ENCODE peak calls at places on chromosomes 4 and X, in eight cellular contexts. L, V, K, U, Q, D, J and O are unnamed samples. For H3K4me1, the result is how much of the 10 kb centered on the place peaks cover.

GRCh38 chrX:30620125-30620524 is 33.1 kb upstream of the GK start:
- DNase-seq in L (no peak), V (no peak), K (no peak), U (no peak), Q (no peak), D (no peak), J (no peak), O (no peak)

GRCh38 chr4:167555338-167556022 is 321.2 kb upstream of the SPOCK3 start:
- DNase-seq in L (no peak), V (no peak), K (no peak), U (no peak), Q (no peak), D (no peak), J (no peak), O (no peak)

GRCh38 chr4:95505801-95506200 is 43.0 kb downstream of the UNC5C start:
- DNase-seq in L (no peak), V (no peak), K (no peak), U (no peak), Q (no peak), D (no peak), J (no peak), O (no peak)

GRCh38 chr4:169054879-169055278 is 44.8 kb upstream of the CBR4 start:
- DNase-seq in L (no peak), V (no peak), K (no peak), U (no peak), Q (no peak), D (no peak), J (no peak), O (no peak)

GRCh38 chr4:7161721-7162214 is 30.6 kb upstream of the SORCS2 start:
- DNase-seq in L (peak), V (peak), K (peak), U (no peak), Q (peak), D (peak), J (no peak), O (peak)

GRCh38 chr4:179569549-179569948 is 2127.3 kb upstream of the AGA start:
- DNase-seq in L (no peak), V (no peak), K (no peak), U (no peak), Q (no peak), D (no peak), J (no peak), O (no peak)

GRCh38 chrX:105874790-105875189 is 52.5 kb downstream of the NRK start:
- DNase-seq in L (no peak), V (no peak), K (no peak), U (no peak), Q (no peak), D (no peak), J (no peak), O (no peak)

GRCh38 chr4:5678977-5679376 is 29.4 kb downstream of the EVC2 start:
- DNase-seq in L (no peak), V (no peak), K (no peak), U (no peak), Q (no peak), D (no peak), J (no peak), O (no peak)

GRCh38 chrX:112691361-112691760 is 11.6 kb upstream of the LHFPL1 start:
- DNase-seq in L (no peak), V (no peak), K (no peak), U (no peak), Q (no peak), D (no peak), J (no peak), O (no peak)

GRCh38 chr4:166165829-166166420 is 292.9 kb downstream of the TLL1 start:
- DNase-seq in L (no peak), V (peak), K (no peak), U (no peak), Q (no peak), D (no peak), J (no peak), O (no peak)

GRCh38 chrX:4547218-4547836 is 833.9 kb upstream of the PRKX start:
- DNase-seq in L (peak), V (peak), K (peak), U (peak), Q (no peak), D (peak), J (no peak), O (no peak)

GRCh38 chr4:102778720-102779119 is 18.0 kb upstream of the MANBA start:
- DNase-seq in L (peak), V (peak), K (peak), U (no peak), Q (no peak), D (no peak), J (no peak), O (no peak)

GRCh38 chrX:110733166-110733565 is 62.5 kb downstream of the CHRDL1 start:
- DNase-seq in L (no peak), V (no peak), K (no peak), U (no peak), Q (no peak), D (no peak), J (no peak), O (no peak)

GRCh38 chrX:150983526-150984163 is 510 bp downstream of the HMGB3 start:
- DNase-seq in L (no peak), V (no peak), K (no peak), U (no peak), Q (no peak), D (no peak), J (no peak), O (no peak)

GRCh38 chrX:4754878-4755604 is 1041.6 kb upstream of the PRKX start:
- DNase-seq in L (no peak), V (no peak), K (no peak), U (no peak), Q (no peak), D (no peak), J (no peak), O (no peak)

GRCh38 chrX:133794151-133794550 is 191.2 kb downstream of the GPC3 start:
- DNase-seq in L (no peak), V (no peak), K (no peak), U (no peak), Q (no peak), D (no peak), J (no peak), O (no peak)

GRCh38 chr4:82043081-82043808 is 330.5 kb downstream of the HNRNPD start:
- DNase-seq in L (peak), V (peak), K (peak), U (no peak), Q (peak), D (peak), J (no peak), O (no peak)

GRCh38 chr4:56622176-56622575 is 58.9 kb downstream of the HOPX start:
- DNase-seq in L (no peak), V (no peak), K (no peak), U (no peak), Q (no peak), D (no peak), J (no peak), O (no peak)

GRCh38 chr4:15295421-15296162 is 132.2 kb upstream of the C1QTNF7 start:
- DNase-seq in L (no peak), V (no peak), K (no peak), U (no peak), Q (no peak), D (no peak), J (no peak), O (no peak)

GRCh38 chrX:15098505-15098904 is 171.4 kb downstream of the ASB9 start:
- DNase-seq in L (no peak), V (no peak), K (no peak), U (no peak), Q (no peak), D (no peak), J (no peak), O (no peak)

GRCh38 chr4:188841523-188841922 is 702.3 kb downstream of the TRIML1 start:
- DNase-seq in L (no peak), V (no peak), K (no peak), U (no peak), Q (no peak), D (no peak), J (no peak), O (no peak)

GRCh38 chr4:159608434-159608833 is 505.6 kb downstream of the RAPGEF2 start:
- DNase-seq in L (no peak), V (no peak), K (no peak), U (no peak), Q (no peak), D (no peak), J (no peak), O (no peak)

GRCh38 chrX:70455366-70456202 is 10.9 kb downstream of the DLG3 start:
- DNase-seq in L (no peak), V (no peak), K (peak), U (no peak), Q (no peak), D (peak), J (no peak), O (no peak)

GRCh38 chrX:72181178-72182125 is at the start of gene PIN4:
- DNase-seq in L (peak), V (peak), K (peak), U (peak), Q (peak), D (peak), J (peak), O (peak)

GRCh38 chrX:23752740-23753435 is 9.8 kb upstream of the ACOT9 start:
- DNase-seq in L (no peak), V (no peak), K (no peak), U (no peak), Q (no peak), D (no peak), J (no peak), O (no peak)

GRCh38 chr4:183987987-183988392 is 82.9 kb downstream of the STOX2 start:
- DNase-seq in L (peak), V (peak), K (peak), U (peak), Q (no peak), D (peak), J (peak), O (peak)

GRCh38 chrX:110004210-110004609 is 1.3 kb downstream of the TMEM164 start:
- DNase-seq in L (peak), V (peak), K (peak), U (peak), Q (peak), D (peak), J (peak), O (no peak)

GRCh38 chr4:120760047-120760446 is 162.5 kb downstream of the PRDM5 start:
- DNase-seq in L (no peak), V (no peak), K (no peak), U (no peak), Q (no peak), D (no peak), J (no peak), O (no peak)

GRCh38 chrX:103919336-103919682 is 43.1 kb upstream of the TMSB15B start:
- DNase-seq in L (no peak), V (no peak), K (peak), U (no peak), Q (no peak), D (no peak), J (no peak), O (no peak)

GRCh38 chrX:11397680-11398079 is 104.5 kb downstream of the AMELX start:
- DNase-seq in L (no peak), V (no peak), K (no peak), U (no peak), Q (no peak), D (no peak), J (no peak), O (no peak)

DNA sequence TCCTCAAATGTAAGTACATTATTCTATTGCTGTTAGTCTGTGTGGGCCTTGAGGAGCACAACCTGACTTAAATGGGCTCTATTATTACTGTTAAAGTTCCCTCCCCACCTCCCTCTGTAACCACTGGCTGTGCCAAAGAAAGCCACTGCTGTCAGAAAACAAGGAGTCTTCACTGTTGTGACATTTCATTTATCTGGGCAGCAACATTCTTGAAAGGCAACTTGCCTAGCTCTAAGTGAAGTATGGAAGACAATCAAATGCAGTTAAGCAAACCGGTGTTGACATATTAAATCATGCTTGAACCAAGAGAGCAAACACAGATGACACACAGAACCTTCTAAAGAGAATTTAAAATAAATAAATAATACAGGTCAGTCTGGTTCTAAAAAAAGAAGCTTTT is 81.0 kb downstream of the EPHA5 start:
- DNase-seq in L (no peak), V (no peak), K (no peak), U (no peak), Q (no peak), D (no peak), J (no peak), O (no peak)
- H3K4me1 ChIP-seq in L (under half), V (under half), K (under half), U (under half), Q (under half), D (under half), J (under half), O (under half)

GRCh38 chr4:89296399-89296798 is 11.2 kb downstream of the GPRIN3 start:
- DNase-seq in L (no peak), V (no peak), K (no peak), U (no peak), Q (no peak), D (no peak), J (no peak), O (no peak)

GRCh38 chr4:89299153-89299789 is 8.3 kb downstream of the GPRIN3 start:
- DNase-seq in L (no peak), V (no peak), K (no peak), U (no peak), Q (no peak), D (no peak), J (no peak), O (no peak)

GRCh38 chr4:89296871-89297270 is 10.7 kb downstream of the GPRIN3 start:
- DNase-seq in L (no peak), V (no peak), K (no peak), U (no peak), Q (no peak), D (no peak), J (no peak), O (no peak)

GRCh38 chr4:89298788-89299152 is 8.8 kb downstream of the GPRIN3 start:
- DNase-seq in L (no peak), V (no peak), K (no peak), U (no peak), Q (no peak), D (no peak), J (no peak), O (no peak)

GRCh38 chr4:89298160-89298559 is 9.4 kb downstream of the GPRIN3 start:
- DNase-seq in L (peak), V (no peak), K (peak), U (no peak), Q (no peak), D (no peak), J (no peak), O (no peak)
- H3K27ac ChIP-seq in L (peak), V (peak), K (peak), U (peak), Q (peak), D (no peak), J (peak), O (no peak)

GRCh38 chr4:153530284-153530995 is 64.3 kb downstream of the TMEM131L start:
- DNase-seq in L (no peak), V (no peak), K (no peak), U (no peak), Q (no peak), D (no peak), J (no peak), O (no peak)

GRCh38 chr4:153530996-153531375 is 64.8 kb downstream of the TMEM131L start:
- DNase-seq in L (no peak), V (no peak), K (no peak), U (no peak), Q (no peak), D (no peak), J (no peak), O (no peak)

GRCh38 chr4:153529646-153530045 is 63.5 kb downstream of the TMEM131L start:
- DNase-seq in L (no peak), V (no peak), K (no peak), U (no peak), Q (no peak), D (no peak), J (no peak), O (no peak)

GRCh38 chr4:153528705-153529493 is 62.7 kb downstream of the TMEM131L start:
- DNase-seq in L (no peak), V (no peak), K (no peak), U (no peak), Q (no peak), D (no peak), J (no peak), O (no peak)

DNA sequence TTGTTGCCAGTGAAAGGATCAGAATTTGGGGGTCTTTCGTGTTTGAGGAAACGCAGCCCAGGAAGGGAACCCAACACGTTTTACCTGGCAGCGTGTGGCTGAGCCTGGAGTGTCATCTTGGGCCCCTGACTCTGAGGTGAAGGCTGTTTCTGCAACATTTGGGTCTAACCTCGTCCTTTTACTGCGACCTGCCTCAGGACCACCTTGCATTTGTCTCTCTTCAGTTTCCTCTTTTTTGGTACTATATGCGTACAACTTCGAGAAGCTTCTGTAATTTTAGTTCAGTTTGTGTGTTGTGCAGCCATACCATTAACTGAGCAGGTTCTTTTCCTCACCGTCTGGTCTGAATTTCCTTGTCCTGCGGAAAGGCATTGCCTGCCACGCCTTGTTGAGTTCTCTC is 61.5 kb downstream of the TMEM131L start:
- DNase-seq in L (no peak), V (no peak), K (no peak), U (no peak), Q (no peak), D (no peak), J (no peak), O (peak)
- H3K4me1 ChIP-seq in L (under half), V (under half), K (under half), U (half or more), Q (under half), D (under half), J (under half), O (under half)

GRCh38 chr4:35538807-35539206 is 705.5 kb downstream of the ARAP2 start:
- DNase-seq in L (no peak), V (no peak), K (no peak), U (no peak), Q (no peak), D (no peak), J (no peak), O (no peak)

GRCh38 chr4:35541888-35542213 is 702.5 kb downstream of the ARAP2 start:
- DNase-seq in L (no peak), V (no peak), K (no peak), U (no peak), Q (no peak), D (no peak), J (no peak), O (no peak)

GRCh38 chr4:35539404-35540055 is 704.8 kb downstream of the ARAP2 start:
- DNase-seq in L (no peak), V (no peak), K (no peak), U (no peak), Q (no peak), D (no peak), J (no peak), O (no peak)

GRCh38 chr4:35541146-35541887 is 703.0 kb downstream of the ARAP2 start:
- DNase-seq in L (no peak), V (no peak), K (no peak), U (no peak), Q (peak), D (peak), J (no peak), O (no peak)
- H3K27ac ChIP-seq in L (no peak), V (no peak), K (no peak), U (no peak), Q (no peak), D (no peak), J (no peak), O (no peak)

DNA sequence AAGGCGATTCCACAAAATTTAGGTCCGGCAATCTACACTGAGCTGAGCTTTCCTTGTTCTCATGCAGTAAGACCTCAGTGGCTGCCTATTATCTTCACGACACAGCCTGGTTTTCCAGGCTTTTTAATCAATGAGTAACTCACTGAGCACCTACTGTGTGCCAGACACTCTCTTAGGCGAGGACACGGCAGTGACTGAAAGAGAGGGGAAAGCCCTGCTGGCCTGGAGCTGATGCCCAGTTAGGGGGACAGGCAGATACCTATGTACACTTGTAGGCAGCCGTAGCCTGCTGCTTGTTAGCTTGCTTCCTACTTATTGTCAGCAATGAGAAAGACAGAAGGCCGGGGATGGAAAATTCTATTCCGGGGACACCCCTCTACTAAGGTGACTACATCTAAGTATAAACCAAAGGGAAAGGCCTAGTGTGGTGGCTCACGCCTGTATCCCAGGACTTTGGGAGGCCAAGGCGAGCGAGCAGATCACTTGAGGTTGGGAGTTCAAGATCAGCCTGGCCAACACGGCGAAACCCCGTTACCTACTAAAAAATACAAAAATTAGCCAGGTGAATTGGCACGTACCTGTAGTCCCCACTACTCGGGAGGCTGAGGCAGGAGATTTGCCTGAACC is 3.8 kb downstream of the WDR1 start:
- DNase-seq in L (no peak), V (no peak), K (no peak), U (no peak), Q (no peak), D (no peak), J (no peak), O (no peak)
- H3K4me1 ChIP-seq in L (half or more), V (under half), K (under half), U (half or more), Q (half or more), D (under half), J (under half), O (half or more)

GRCh38 chr4:76780781-76781697 is 116.9 kb downstream of the SOWAHB start:
- DNase-seq in L (no peak), V (no peak), K (no peak), U (no peak), Q (no peak), D (peak), J (no peak), O (no peak)

GRCh38 chr4:76784237-76784636 is 113.7 kb downstream of the SOWAHB start:
- DNase-seq in L (no peak), V (no peak), K (no peak), U (no peak), Q (no peak), D (peak), J (no peak), O (no peak)

GRCh38 chr4:76783836-76784235 is 114.1 kb downstream of the SOWAHB start:
- DNase-seq in L (no peak), V (no peak), K (no peak), U (no peak), Q (no peak), D (no peak), J (no peak), O (no peak)

GRCh38 chr4:76781698-76782595 is 116.0 kb downstream of the SOWAHB start:
- DNase-seq in L (no peak), V (no peak), K (no peak), U (no peak), Q (no peak), D (peak), J (no peak), O (no peak)

GRCh38 chr4:76782837-76783236 is 115.1 kb downstream of the SOWAHB start:
- DNase-seq in L (no peak), V (no peak), K (no peak), U (no peak), Q (no peak), D (no peak), J (no peak), O (no peak)
- H3K27ac ChIP-seq in L (no peak), V (no peak), K (no peak), U (no peak), Q (no peak), D (no peak), J (no peak), O (no peak)

GRCh38 chr4:41373221-41373620 is 116.5 kb downstream of the UCHL1 start:
- DNase-seq in L (no peak), V (no peak), K (no peak), U (no peak), Q (no peak), D (no peak), J (no peak), O (no peak)
- H3K4me1 ChIP-seq in L (under half), V (under half), K (under half), U (under half), Q (under half), D (under half), J (under half), O (under half)

GRCh38 chr4:174815282-174815681 is 13.8 kb downstream of the GLRA3 start:
- DNase-seq in L (no peak), V (no peak), K (no peak), U (no peak), Q (no peak), D (no peak), J (no peak), O (no peak)
- H3K27ac ChIP-seq in L (no peak), V (no peak), K (no peak), U (no peak), Q (no peak), D (no peak), J (no peak), O (no peak)

GRCh38 chr4:86557526-86557925 is 36.6 kb upstream of the PTPN13 start:
- DNase-seq in L (no peak), V (no peak), K (no peak), U (no peak), Q (no peak), D (no peak), J (no peak), O (no peak)
- H3K4me1 ChIP-seq in L (under half), V (under half), K (under half), U (under half), Q (under half), D (under half), J (under half), O (under half)